ENCODE peak calls at places on chromosome 4, in six cellular contexts. One of them, this sample, is unnamed.

GRCh38 chr4:185183622-185184281 is 20.0 kb downstream of the CFAP97 start:
- DNase-seq in coronary artery: no peak
- DNase-seq in GM13976: peak
- DNase-seq in AG09319: peak
- DNase-seq in osteocyte: peak
- DNase-seq in fibroblast of the aortic adventitia: peak
- DNase-seq in this sample: no peak

GRCh38 chr4:152281211-152281610 is 254.7 kb downstream of the FBXW7 start:
- DNase-seq in osteocyte: no peak
- DNase-seq in AG09319: no peak
- DNase-seq in coronary artery: no peak
- DNase-seq in GM13976: no peak
- DNase-seq in fibroblast of the aortic adventitia: no peak
- DNase-seq in this sample: no peak

GRCh38 chr4:81130569-81130968 is 84.5 kb downstream of the PRKG2 start:
- DNase-seq in fibroblast of the aortic adventitia: no peak
- DNase-seq in AG09319: no peak
- DNase-seq in GM13976: no peak
- DNase-seq in osteocyte: no peak
- DNase-seq in coronary artery: no peak
- DNase-seq in this sample: no peak

GRCh38 chr4:146514651-146515379 is 6.9 kb downstream of the SLC10A7 start:
- DNase-seq in fibroblast of the aortic adventitia: no peak
- DNase-seq in AG09319: no peak
- DNase-seq in GM13976: no peak
- DNase-seq in coronary artery: no peak
- DNase-seq in osteocyte: no peak
- DNase-seq in this sample: no peak

GRCh38 chr4:83381173-83381572 is 46.5 kb upstream of the HPSE start:
- DNase-seq in GM13976: no peak
- DNase-seq in AG09319: no peak
- DNase-seq in osteocyte: no peak
- DNase-seq in fibroblast of the aortic adventitia: no peak
- DNase-seq in coronary artery: no peak
- DNase-seq in this sample: no peak

GRCh38 chr4:21569638-21570037 is 378.9 kb downstream of the KCNIP4 start:
- DNase-seq in GM13976: no peak
- DNase-seq in coronary artery: no peak
- DNase-seq in AG09319: no peak
- DNase-seq in fibroblast of the aortic adventitia: no peak
- DNase-seq in osteocyte: no peak
- DNase-seq in this sample: no peak

GRCh38 chr4:10688022-10688421 is 3.5 kb upstream of the CLNK start:
- DNase-seq in AG09319: no peak
- DNase-seq in osteocyte: no peak
- DNase-seq in coronary artery: no peak
- DNase-seq in fibroblast of the aortic adventitia: no peak
- DNase-seq in GM13976: peak
- DNase-seq in this sample: no peak

GRCh38 chr4:39613093-39613656 is 25.5 kb downstream of the SMIM14 start:
- DNase-seq in osteocyte: no peak
- DNase-seq in fibroblast of the aortic adventitia: peak
- DNase-seq in coronary artery: no peak
- DNase-seq in AG09319: no peak
- DNase-seq in GM13976: peak
- DNase-seq in this sample: no peak

GRCh38 chr4:5758741-5759140 is 47.7 kb downstream of the EVC start:
- DNase-seq in fibroblast of the aortic adventitia: peak
- DNase-seq in AG09319: peak
- DNase-seq in coronary artery: peak
- DNase-seq in osteocyte: peak
- DNase-seq in GM13976: no peak
- DNase-seq in this sample: peak

GRCh38 chr4:74376888-74377483 is 12.0 kb downstream of the EREG start:
- DNase-seq in osteocyte: no peak
- DNase-seq in fibroblast of the aortic adventitia: peak
- DNase-seq in AG09319: peak
- DNase-seq in GM13976: peak
- DNase-seq in coronary artery: no peak
- DNase-seq in this sample: no peak

GRCh38 chr4:139676365-139676764 is 10.7 kb downstream of the MGST2 start:
- DNase-seq in osteocyte: no peak
- DNase-seq in coronary artery: no peak
- DNase-seq in AG09319: no peak
- DNase-seq in GM13976: no peak
- DNase-seq in fibroblast of the aortic adventitia: no peak
- DNase-seq in this sample: no peak

GRCh38 chr4:182216005-182216404 is 27.2 kb upstream of the TENM3 start:
- DNase-seq in osteocyte: no peak
- DNase-seq in fibroblast of the aortic adventitia: no peak
- DNase-seq in coronary artery: no peak
- DNase-seq in AG09319: no peak
- DNase-seq in GM13976: no peak
- DNase-seq in this sample: no peak

GRCh38 chr4:109015413-109015810 is 252.6 kb upstream of the ETNPPL start:
- DNase-seq in AG09319: no peak
- DNase-seq in coronary artery: no peak
- DNase-seq in GM13976: no peak
- DNase-seq in osteocyte: no peak
- DNase-seq in fibroblast of the aortic adventitia: no peak
- DNase-seq in this sample: no peak

GRCh38 chr4:7763788-7764187 is 175.9 kb downstream of the AFAP1 start:
- DNase-seq in AG09319: no peak
- DNase-seq in osteocyte: no peak
- DNase-seq in fibroblast of the aortic adventitia: no peak
- DNase-seq in GM13976: no peak
- DNase-seq in coronary artery: no peak
- DNase-seq in this sample: no peak

GRCh38 chr4:110348711-110349383 is 127.1 kb upstream of the ENPEP start:
- DNase-seq in GM13976: no peak
- DNase-seq in AG09319: no peak
- DNase-seq in osteocyte: no peak
- DNase-seq in fibroblast of the aortic adventitia: no peak
- DNase-seq in coronary artery: no peak
- DNase-seq in this sample: no peak

GRCh38 chr4:110347805-110348204 is 128.2 kb upstream of the ENPEP start:
- DNase-seq in fibroblast of the aortic adventitia: no peak
- DNase-seq in GM13976: no peak
- DNase-seq in coronary artery: no peak
- DNase-seq in AG09319: no peak
- DNase-seq in osteocyte: no peak
- DNase-seq in this sample: no peak

DNA sequence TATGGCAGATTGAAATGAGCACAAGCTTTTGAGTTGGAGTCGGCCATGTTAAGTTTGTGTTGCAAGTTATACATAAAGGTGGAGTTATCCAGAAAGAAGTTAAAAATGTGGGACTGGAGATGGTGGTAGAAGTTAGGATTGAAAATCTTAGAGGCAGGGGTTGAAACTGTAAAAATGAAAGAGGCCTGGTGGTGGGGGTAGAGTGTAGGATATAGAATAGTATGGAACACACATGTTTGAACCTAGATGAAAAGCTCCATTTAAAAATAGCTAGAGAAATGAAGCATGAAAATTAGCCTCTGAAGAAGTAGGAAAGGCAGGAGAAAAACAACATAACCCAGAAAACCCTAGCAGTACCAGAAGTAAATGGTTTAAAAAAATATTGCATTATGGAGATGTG is 131.8 kb upstream of the ENPEP start:
- DNase-seq in osteocyte: no peak
- DNase-seq in fibroblast of the aortic adventitia: peak
- DNase-seq in AG09319: no peak
- DNase-seq in coronary artery: no peak
- DNase-seq in GM13976: peak
- DNase-seq in this sample: no peak
- TF ChIP-seq CTCF in osteocyte: peak
- TF ChIP-seq CTCF in fibroblast of the aortic adventitia: peak
- TF ChIP-seq CTCF in AG09319: peak
- TF ChIP-seq CTCF in coronary artery: no peak
- TF ChIP-seq CTCF in GM13976: no peak
- TF ChIP-seq CTCF in this sample: peak

DNA sequence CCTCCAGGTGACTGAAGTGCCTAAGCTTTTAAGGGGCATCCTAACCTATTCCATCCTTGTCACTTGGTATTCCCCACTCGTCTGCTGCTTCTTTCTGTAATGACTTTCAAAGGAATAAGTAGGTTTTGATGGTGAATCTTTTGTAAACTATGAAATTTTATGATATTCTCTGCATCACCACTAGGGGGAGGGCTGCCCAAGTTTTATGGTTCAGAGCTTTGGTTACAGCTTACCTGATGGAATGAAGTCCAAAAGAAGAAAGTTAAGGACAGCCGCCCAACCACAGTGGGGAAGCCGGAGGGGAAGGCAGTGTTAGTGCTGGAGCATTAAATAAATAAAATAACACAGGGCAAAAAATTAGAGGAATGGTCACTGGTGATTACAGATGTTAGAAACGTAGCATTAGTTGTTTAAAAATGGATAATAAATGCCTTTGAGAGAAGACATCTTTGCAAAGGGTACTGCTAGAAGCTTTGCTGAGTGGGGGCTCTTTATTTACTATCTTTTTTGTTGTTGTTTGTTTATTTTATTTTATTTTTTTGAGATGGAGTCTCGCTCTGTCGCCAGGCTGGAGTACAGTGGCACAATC is 204.9 kb downstream of the GBA3 start:
- DNase-seq in coronary artery: no peak
- DNase-seq in GM13976: peak
- DNase-seq in AG09319: peak
- DNase-seq in osteocyte: no peak
- DNase-seq in fibroblast of the aortic adventitia: peak
- DNase-seq in this sample: no peak
- TF ChIP-seq CTCF in coronary artery: peak
- TF ChIP-seq CTCF in GM13976: peak
- TF ChIP-seq CTCF in AG09319: peak
- TF ChIP-seq CTCF in osteocyte: peak
- TF ChIP-seq CTCF in fibroblast of the aortic adventitia: peak
- TF ChIP-seq CTCF in this sample: peak

GRCh38 chr4:71062436-71062835 is 69.0 kb downstream of the DCK start:
- DNase-seq in osteocyte: no peak
- DNase-seq in AG09319: no peak
- DNase-seq in coronary artery: no peak
- DNase-seq in fibroblast of the aortic adventitia: no peak
- DNase-seq in GM13976: no peak
- DNase-seq in this sample: no peak
- TF ChIP-seq CTCF in osteocyte: no peak
- TF ChIP-seq CTCF in AG09319: no peak
- TF ChIP-seq CTCF in coronary artery: no peak
- TF ChIP-seq CTCF in fibroblast of the aortic adventitia: no peak
- TF ChIP-seq CTCF in GM13976: no peak
- TF ChIP-seq CTCF in this sample: no peak

DNA sequence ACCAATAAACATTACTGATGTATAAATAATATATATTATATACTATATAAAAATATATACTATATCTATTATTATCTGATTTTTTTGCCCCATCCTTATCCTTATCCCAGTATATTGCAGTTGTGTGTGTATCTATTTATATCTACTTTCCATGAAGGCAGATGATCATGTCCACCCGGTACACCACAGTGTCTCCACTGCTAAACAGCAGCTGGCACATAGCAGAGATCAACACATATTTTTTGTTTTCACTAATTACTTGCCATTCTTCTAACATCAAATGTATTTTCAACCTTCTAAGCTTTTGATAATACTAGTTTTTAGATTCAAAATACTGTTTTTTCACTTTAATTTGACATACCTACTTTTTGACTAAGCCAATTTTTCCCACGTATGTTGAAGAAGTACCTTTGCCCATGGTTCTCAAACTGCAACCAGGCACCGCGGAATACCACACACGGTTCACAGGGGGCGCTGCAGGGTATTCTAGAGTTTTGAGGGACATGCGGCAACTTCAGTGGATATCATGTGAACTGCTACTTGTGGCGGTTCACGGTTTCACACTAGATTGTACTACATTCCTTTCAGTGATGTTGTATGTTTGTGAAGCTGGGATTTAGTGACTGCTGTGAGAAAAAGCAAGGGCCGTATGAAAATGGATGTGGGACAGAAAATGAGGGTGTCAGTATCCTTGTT is 182.5 kb upstream of the NPY2R start:
- DNase-seq in osteocyte: no peak
- DNase-seq in fibroblast of the aortic adventitia: peak
- DNase-seq in AG09319: no peak
- DNase-seq in GM13976: peak
- DNase-seq in coronary artery: no peak
- DNase-seq in this sample: no peak
- TF ChIP-seq CTCF in osteocyte: peak
- TF ChIP-seq CTCF in fibroblast of the aortic adventitia: peak
- TF ChIP-seq CTCF in AG09319: peak
- TF ChIP-seq CTCF in GM13976: peak
- TF ChIP-seq CTCF in coronary artery: no peak
- TF ChIP-seq CTCF in this sample: peak

GRCh38 chr4:121459056-121459455 is 78.2 kb upstream of the QRFPR start:
- DNase-seq in osteocyte: no peak
- DNase-seq in AG09319: no peak
- DNase-seq in coronary artery: no peak
- DNase-seq in fibroblast of the aortic adventitia: no peak
- DNase-seq in GM13976: no peak
- DNase-seq in this sample: no peak

GRCh38 chr4:121464854-121465253 is 84.0 kb upstream of the QRFPR start:
- DNase-seq in fibroblast of the aortic adventitia: no peak
- DNase-seq in coronary artery: no peak
- DNase-seq in GM13976: no peak
- DNase-seq in AG09319: no peak
- DNase-seq in osteocyte: no peak
- DNase-seq in this sample: no peak

GRCh38 chr4:121457278-121457875 is 76.6 kb upstream of the QRFPR start:
- DNase-seq in osteocyte: no peak
- DNase-seq in GM13976: no peak
- DNase-seq in AG09319: no peak
- DNase-seq in fibroblast of the aortic adventitia: no peak
- DNase-seq in coronary artery: no peak
- DNase-seq in this sample: no peak

GRCh38 chr4:121462660-121463261 is 81.9 kb upstream of the QRFPR start:
- DNase-seq in coronary artery: no peak
- DNase-seq in GM13976: peak
- DNase-seq in osteocyte: no peak
- DNase-seq in AG09319: peak
- DNase-seq in fibroblast of the aortic adventitia: peak
- DNase-seq in this sample: peak
- TF ChIP-seq CTCF in coronary artery: no peak
- TF ChIP-seq CTCF in GM13976: peak
- TF ChIP-seq CTCF in osteocyte: peak
- TF ChIP-seq CTCF in AG09319: peak
- TF ChIP-seq CTCF in fibroblast of the aortic adventitia: peak
- TF ChIP-seq CTCF in this sample: peak

GRCh38 chr4:72527038-72527646 is 41.9 kb downstream of the ADAMTS3 start:
- DNase-seq in GM13976: no peak
- DNase-seq in osteocyte: no peak
- DNase-seq in AG09319: no peak
- DNase-seq in coronary artery: no peak
- DNase-seq in fibroblast of the aortic adventitia: no peak
- DNase-seq in this sample: no peak
- TF ChIP-seq CTCF in GM13976: no peak
- TF ChIP-seq CTCF in osteocyte: no peak
- TF ChIP-seq CTCF in AG09319: no peak
- TF ChIP-seq CTCF in coronary artery: no peak
- TF ChIP-seq CTCF in fibroblast of the aortic adventitia: peak
- TF ChIP-seq CTCF in this sample: no peak

GRCh38 chr4:100189820-100190642 is at the start of gene DDIT4L:
- DNase-seq in coronary artery: peak
- DNase-seq in AG09319: no peak
- DNase-seq in osteocyte: no peak
- DNase-seq in GM13976: peak
- DNase-seq in fibroblast of the aortic adventitia: peak
- DNase-seq in this sample: no peak
- TF ChIP-seq CTCF in coronary artery: no peak
- TF ChIP-seq CTCF in AG09319: no peak
- TF ChIP-seq CTCF in osteocyte: no peak
- TF ChIP-seq CTCF in GM13976: no peak
- TF ChIP-seq CTCF in fibroblast of the aortic adventitia: no peak
- TF ChIP-seq CTCF in this sample: no peak

This sample was measured in BJ.